ENCODE peak calls at places on chromosomes 6 and 20, in nine cellular contexts. Z, D, M, B, H, R, T, W and O are unnamed samples.

GRCh38 chr6:50720623-50721022 is 7.3 kb downstream of the TFAP2D start:
- DNase-seq in Z (peak; percentile 77), D (no peak), M (no peak), B (peak; percentile 86), H (peak; percentile 21), R (no peak), T (no peak), W (no peak), O (peak; percentile 31)

GRCh38 chr6:97865612-97866011 is 582.6 kb upstream of the MMS22L start:
- DNase-seq in Z (no peak), D (no peak), M (no peak), B (no peak), H (no peak), R (no peak), T (no peak), W (no peak), O (no peak)

GRCh38 chr6:10745116-10745515 is 2.5 kb upstream of the TMEM14B start:
- DNase-seq in Z (no peak), D (no peak), M (no peak), B (no peak), H (no peak), R (no peak), T (no peak), W (no peak), O (no peak)

GRCh38 chr6:119284861-119285521 is 64.6 kb downstream of the MAN1A1 start:
- DNase-seq in Z (no peak), D (no peak), M (no peak), B (peak; percentile 45), H (peak; percentile 42), R (no peak), T (no peak), W (no peak), O (no peak)

GRCh38 chr20:51129201-51129671 is 106.3 kb upstream of the KCNG1 start:
- DNase-seq in Z (peak; percentile 71), D (peak; percentile 53), M (no peak), B (no peak), H (no peak), R (no peak), T (no peak), W (no peak), O (no peak)

GRCh38 chr20:51354769-51355319 is 187.7 kb downstream of the NFATC2 start:
- DNase-seq in Z (no peak), D (peak; percentile 62), M (no peak), B (no peak), H (no peak), R (peak; percentile 84), T (no peak), W (no peak), O (peak; percentile 72)

GRCh38 chr6:158769696-158770446 is 49.3 kb downstream of the EZR start:
- DNase-seq in Z (no peak), D (no peak), M (no peak), B (no peak), H (no peak), R (no peak), T (no peak), W (no peak), O (no peak)

GRCh38 chr6:18387061-18387721 is at the start of gene RNF144B:
- DNase-seq in Z (peak; percentile 91), D (peak; percentile 72), M (peak; percentile 88), B (peak; percentile 87), H (peak; percentile 55), R (peak; percentile 61), T (peak; percentile 94), W (peak; percentile 69), O (peak; percentile 83)

GRCh38 chr6:117908246-117909107 is 1.4 kb downstream of the SLC35F1 start:
- DNase-seq in Z (peak; percentile 55), D (no peak), M (peak; percentile 18), B (peak; percentile 52), H (no peak), R (no peak), T (peak; percentile 16), W (no peak), O (peak; percentile 22)

GRCh38 chr6:40251609-40252008 is 317.3 kb upstream of the MOCS1 start:
- DNase-seq in Z (no peak), D (no peak), M (no peak), B (no peak), H (no peak), R (no peak), T (no peak), W (no peak), O (no peak)

GRCh38 chr20:49043000-49043399 is 3.1 kb upstream of the CSE1L start:
- DNase-seq in Z (no peak), D (no peak), M (no peak), B (no peak), H (no peak), R (no peak), T (no peak), W (no peak), O (no peak)

GRCh38 chr6:135212020-135212806 is 31.1 kb downstream of the MYB start:
- DNase-seq in Z (no peak), D (peak; percentile 65), M (no peak), B (no peak), H (no peak), R (peak; percentile 56), T (no peak), W (no peak), O (peak; percentile 50)

GRCh38 chr6:112717856-112718255 is 370.7 kb downstream of the RFPL4B start:
- DNase-seq in Z (no peak), D (no peak), M (no peak), B (no peak), H (no peak), R (no peak), T (no peak), W (no peak), O (no peak)

GRCh38 chr20:38308047-38308438 is 4.1 kb downstream of the BPI start:
- DNase-seq in Z (no peak), D (no peak), M (no peak), B (no peak), H (no peak), R (peak; percentile 15), T (no peak), W (no peak), O (no peak)

GRCh38 chr6:111888928-111889696 is 15.9 kb upstream of the FYN start:
- DNase-seq in Z (peak; percentile 23), D (peak; percentile 41), M (no peak), B (peak; percentile 92), H (no peak), R (peak; percentile 30), T (no peak), W (no peak), O (no peak)

GRCh38 chr20:2602046-2602735 is 50.2 kb upstream of the NOP56 start:
- DNase-seq in Z (no peak), D (no peak), M (no peak), B (no peak), H (no peak), R (no peak), T (no peak), W (no peak), O (no peak)

GRCh38 chr20:48788486-48789072 is 39.2 kb downstream of the PREX1 start:
- DNase-seq in Z (no peak), D (no peak), M (no peak), B (no peak), H (no peak), R (no peak), T (no peak), W (no peak), O (no peak)

GRCh38 chr6:166502453-166502852 is 84.0 kb downstream of the RAMACL start:
- DNase-seq in Z (peak; percentile 77), D (no peak), M (no peak), B (no peak), H (no peak), R (no peak), T (no peak), W (no peak), O (no peak)

GRCh38 chr6:129932321-129932720 is 71.2 kb upstream of the TMEM244 start:
- DNase-seq in Z (no peak), D (no peak), M (no peak), B (no peak), H (no peak), R (no peak), T (no peak), W (no peak), O (no peak)
- H3K9me3 ChIP-seq in Z (no peaks in the 10 kb centered on the region), D (no peaks in the 10 kb centered on the region), M (no peaks in the 10 kb centered on the region), B (no peaks in the 10 kb centered on the region), H (no peaks in the 10 kb centered on the region), R (no peaks in the 10 kb centered on the region), T (no peaks in the 10 kb centered on the region), W (no peaks in the 10 kb centered on the region), O (no peaks in the 10 kb centered on the region)

DNA sequence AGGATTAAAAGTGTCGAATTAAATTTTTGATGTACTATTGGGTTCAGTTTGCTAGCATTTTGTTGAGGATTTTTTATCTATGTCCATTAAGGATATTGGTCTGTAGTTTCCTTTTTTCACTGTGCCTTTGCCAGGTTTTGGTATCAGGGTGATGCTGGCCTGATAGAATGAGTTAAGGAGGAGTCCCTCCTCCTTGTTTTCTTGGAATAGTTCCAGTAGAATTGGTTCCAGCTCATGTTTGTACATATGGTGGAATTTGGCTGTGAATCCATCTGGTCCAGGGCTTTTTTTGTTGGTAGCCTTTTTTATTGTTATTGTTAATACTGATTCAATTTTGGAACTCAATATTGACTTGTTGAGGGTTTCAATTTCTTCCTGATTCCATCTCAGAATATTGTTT is 141.8 kb downstream of the SIM1 start:
- DNase-seq in Z (no peak), D (no peak), M (no peak), B (no peak), H (no peak), R (no peak), T (no peak), W (no peak), O (no peak)
- H3K36me3 ChIP-seq in Z (no peaks in the 10 kb centered on the region), D (no peaks in the 10 kb centered on the region), M (no peaks in the 10 kb centered on the region), B (no peaks in the 10 kb centered on the region), H (no peaks in the 10 kb centered on the region), R (no peaks in the 10 kb centered on the region), T (no peaks in the 10 kb centered on the region), W (no peaks in the 10 kb centered on the region), O (no peaks in the 10 kb centered on the region)

GRCh38 chr6:391559-392440 is at the start of gene IRF4:
- DNase-seq in Z (no peak), D (no peak), M (no peak), B (peak; percentile 73), H (no peak), R (no peak), T (no peak), W (no peak), O (no peak)
- H3K27me3 ChIP-seq in Z (peaks cover 99% of the 10 kb centered on the region), D (peaks cover 81% of the 10 kb centered on the region), M (no peaks in the 10 kb centered on the region), B (peaks cover 97% of the 10 kb centered on the region), H (peaks cover 8% of the 10 kb centered on the region), R (peaks cover 77% of the 10 kb centered on the region), T (peaks cover 10% of the 10 kb centered on the region), W (no peaks in the 10 kb centered on the region), O (peaks cover 35% of the 10 kb centered on the region)

DNA sequence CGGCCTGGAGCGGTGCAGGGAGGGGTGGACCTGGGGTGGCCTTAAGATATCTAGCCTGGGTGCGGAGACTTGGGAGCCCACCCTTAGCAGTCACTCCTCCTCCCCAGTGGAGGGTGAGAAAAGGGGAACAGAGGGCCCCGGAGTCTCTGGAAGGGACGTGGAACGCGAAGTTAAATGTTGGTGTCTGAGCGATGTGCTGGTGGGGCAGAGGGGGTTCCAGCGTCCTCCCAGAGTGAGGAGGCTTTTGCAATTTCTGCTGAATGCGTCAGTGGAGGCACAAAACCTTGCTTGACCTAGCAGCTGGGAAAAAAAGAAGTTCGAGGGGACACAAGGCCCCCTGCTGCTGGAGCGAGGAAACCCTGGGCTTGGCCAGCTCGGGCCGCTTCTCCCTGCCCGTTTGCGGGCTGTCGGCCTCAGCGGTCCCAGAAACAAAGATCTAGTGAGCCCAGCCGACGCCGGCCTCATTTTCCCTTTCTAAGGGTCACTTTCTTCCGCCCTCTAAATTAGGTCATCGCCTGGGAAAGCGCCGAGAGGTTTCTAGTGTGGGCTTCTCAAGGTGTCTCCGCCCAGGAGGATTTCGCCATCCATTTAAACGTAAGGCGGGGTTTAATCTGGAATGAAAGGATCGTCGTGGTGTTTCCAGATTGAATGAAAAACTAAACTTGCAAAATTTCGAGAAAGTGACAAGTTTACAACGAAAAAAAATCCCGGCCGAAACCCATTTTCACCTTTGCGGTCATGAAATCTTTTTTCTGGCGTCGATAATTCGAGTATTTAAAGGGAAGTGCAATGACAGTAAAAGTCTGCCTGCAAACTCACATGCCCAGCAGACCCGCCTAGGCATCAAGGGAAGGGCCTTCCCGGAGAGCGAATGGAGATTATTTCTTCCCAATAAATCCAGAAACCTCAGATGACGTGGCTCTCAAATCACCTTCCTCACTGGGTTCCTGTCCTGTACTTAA is 4.5 kb downstream of the OLIG3 start:
- DNase-seq in Z (no peak), D (no peak), M (no peak), B (peak; percentile 78), H (no peak), R (no peak), T (no peak), W (no peak), O (no peak)
- H3K9me3 ChIP-seq in Z (no peaks in the 10 kb centered on the region), D (no peaks in the 10 kb centered on the region), M (no peaks in the 10 kb centered on the region), B (no peaks in the 10 kb centered on the region), H (no peaks in the 10 kb centered on the region), R (peaks cover 10% of the 10 kb centered on the region), T (no peaks in the 10 kb centered on the region), W (no peaks in the 10 kb centered on the region), O (no peaks in the 10 kb centered on the region)